ENCODE peak calls at places on chromosomes 1 and 21, in five cellular contexts. O is H1, K is transverse colon, J is fibroblast of the aortic adventitia, Q is heart left ventricle. P is an unnamed sample.

GRCh38 chr1:25531082-25531461 is 12.3 kb upstream of the LDLRAP1 start:
- DNase-seq in J (no peak), O (no peak), K (no peak), Q (no peak), P (no peak)

GRCh38 chr1:45490121-45490622 is 791 bp downstream of the TESK2 start:
- DNase-seq in K (no peak), Q (no peak), O (no peak), J (peak), P (no peak)

GRCh38 chr1:214317734-214318133 is 36.8 kb downstream of the SMYD2 start:
- DNase-seq in O (no peak), J (no peak), K (no peak), Q (no peak), P (no peak)

GRCh38 chr1:206115791-206116190 is 1.4 kb downstream of the AVPR1B start:
- DNase-seq in J (no peak), K (no peak), O (peak), Q (no peak), P (no peak)

GRCh38 chr1:234965128-234965527 is 163.5 kb downstream of the TOMM20 start:
- DNase-seq in Q (no peak), J (peak), O (no peak), K (no peak), P (no peak)

GRCh38 chr21:45129231-45129923 is 55.0 kb downstream of the ADARB1 start:
- DNase-seq in J (peak), K (no peak), Q (peak), O (no peak), P (peak)

GRCh38 chr1:57411262-57411661 is 12.6 kb downstream of the DAB1 start:
- DNase-seq in J (peak), K (no peak), Q (peak), O (no peak), P (peak)

GRCh38 chr1:14761754-14762153 is 163.3 kb downstream of the KAZN start:
- DNase-seq in K (no peak), Q (no peak), J (no peak), O (no peak), P (no peak)

GRCh38 chr1:247914941-247915662 is 5.0 kb upstream of the OR2T8 start:
- DNase-seq in J (no peak), O (no peak), K (no peak), Q (no peak), P (no peak)

GRCh38 chr1:244653439-244654283 is 735 bp downstream of the DESI2 start:
- DNase-seq in Q (peak), J (peak), K (peak), O (no peak), P (peak)

GRCh38 chr1:61079276-61079897 is 3.0 kb upstream of the NFIA start:
- DNase-seq in O (no peak), J (no peak), K (peak), Q (no peak), P (peak)

GRCh38 chr1:30310966-30311742 is 412.2 kb downstream of the MATN1 start:
- DNase-seq in K (no peak), Q (no peak), J (no peak), O (peak), P (no peak)

GRCh38 chr1:181113061-181113695 is 24.7 kb downstream of the IER5 start:
- DNase-seq in O (no peak), J (peak), K (no peak), Q (no peak), P (peak)

GRCh38 chr1:214003233-214003632 is 15.5 kb downstream of the PROX1 start:
- DNase-seq in Q (no peak), J (no peak), O (no peak), K (no peak), P (no peak)

GRCh38 chr1:41810446-41810845 is 108.3 kb downstream of the HIVEP3 start:
- DNase-seq in O (peak), Q (no peak), J (peak), K (no peak), P (peak)

GRCh38 chr21:34196996-34197395 is 123.6 kb downstream of the MRPS6 start:
- DNase-seq in J (no peak), K (no peak), Q (no peak), O (no peak), P (no peak)

GRCh38 chr1:10160173-10160572 is 50.2 kb upstream of the KIF1B start:
- DNase-seq in O (no peak), K (no peak), J (no peak), Q (no peak), P (no peak)
- H3K4me3 ChIP-seq in O (no peak), K (no peak), J (no peak), Q (no peak), P (no peak)

DNA sequence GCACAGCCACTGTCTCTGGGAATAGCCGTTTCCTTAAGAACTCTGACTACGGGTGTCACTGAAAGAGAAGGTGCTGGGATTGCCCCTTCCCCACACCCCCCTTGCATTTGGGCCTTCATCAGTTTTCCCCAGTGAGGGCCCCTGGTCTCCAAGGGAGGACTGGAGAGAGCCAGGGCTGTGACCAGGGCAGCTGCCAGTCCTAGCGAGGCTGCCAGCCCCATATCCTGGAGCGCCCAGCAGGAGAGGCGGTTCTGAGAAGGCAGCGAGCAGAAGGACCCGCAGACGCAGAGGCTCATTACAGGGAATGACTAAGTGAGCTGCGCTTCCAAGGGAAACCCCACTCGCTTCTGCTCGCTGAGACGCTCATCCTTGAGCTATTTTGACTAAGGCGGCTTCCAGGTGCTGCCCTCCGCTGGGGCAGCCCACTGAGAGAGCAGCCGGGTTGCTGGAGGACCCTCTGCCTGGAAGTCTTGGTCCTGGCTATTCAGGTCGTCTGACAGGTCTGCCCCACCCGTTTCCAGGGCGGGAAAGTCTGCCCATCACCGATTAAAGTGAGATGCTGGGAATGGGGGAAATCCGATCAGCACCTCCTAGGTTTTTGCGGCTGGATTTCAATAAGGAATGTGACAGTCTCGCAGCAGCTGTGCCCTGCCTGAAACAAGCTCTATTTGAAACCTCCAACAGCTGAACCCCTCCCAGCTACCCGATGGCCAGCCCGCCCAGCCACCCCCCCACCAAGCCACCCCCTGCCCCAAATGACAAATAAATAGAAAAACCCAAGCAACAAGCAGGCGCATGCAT is 2.9 kb downstream of the KCNN3 start:
- DNase-seq in O (no peak), J (peak), Q (peak), K (peak), P (peak)
- TF ChIP-seq CTCF in O (no peak), J (peak), Q (no peak), K (no peak), P (peak)

DNA sequence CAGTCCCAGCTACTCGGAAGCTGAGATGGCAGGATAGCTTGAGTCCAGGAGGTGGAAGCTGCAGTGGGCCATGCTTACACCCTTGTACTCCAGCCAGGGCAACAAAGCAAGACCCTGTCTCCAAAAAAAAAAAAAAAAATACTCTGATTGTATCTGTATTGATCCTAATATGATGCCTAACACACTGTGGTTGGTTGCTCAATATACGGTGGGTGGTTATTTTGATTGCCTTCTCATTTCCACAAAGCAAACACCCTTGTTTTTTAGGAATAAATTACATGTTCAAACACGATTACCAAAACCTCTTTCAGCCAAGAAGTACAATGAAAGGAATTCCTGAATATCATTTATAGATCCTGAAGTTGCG is 3.4 kb downstream of the EGLN1 start:
- DNase-seq in J (no peak), Q (no peak), K (no peak), O (no peak), P (peak)
- H3K4me3 ChIP-seq in J (peak), Q (peak), K (peak), O (no peak), P (peak)

GRCh38 chr1:170200665-170201397 is 55.1 kb downstream of the NTMT2 start:
- DNase-seq in O (no peak), Q (no peak), J (peak), K (no peak), P (no peak)
- TF ChIP-seq CTCF in O (no peak), Q (no peak), J (peak), K (no peak), P (no peak)

GRCh38 chr1:27616441-27616840 is 12.5 kb upstream of the AHDC1 start:
- DNase-seq in J (no peak), Q (no peak), O (no peak), K (no peak), P (no peak)

GRCh38 chr1:27614625-27615344 is 10.8 kb upstream of the AHDC1 start:
- DNase-seq in J (no peak), Q (no peak), K (no peak), O (peak), P (no peak)

GRCh38 chr1:27617420-27617819 is 13.5 kb upstream of the AHDC1 start:
- DNase-seq in K (no peak), O (no peak), J (no peak), Q (no peak), P (no peak)

GRCh38 chr1:27614048-27614624 is 10.2 kb upstream of the AHDC1 start:
- DNase-seq in O (no peak), Q (no peak), J (no peak), K (no peak), P (no peak)

DNA sequence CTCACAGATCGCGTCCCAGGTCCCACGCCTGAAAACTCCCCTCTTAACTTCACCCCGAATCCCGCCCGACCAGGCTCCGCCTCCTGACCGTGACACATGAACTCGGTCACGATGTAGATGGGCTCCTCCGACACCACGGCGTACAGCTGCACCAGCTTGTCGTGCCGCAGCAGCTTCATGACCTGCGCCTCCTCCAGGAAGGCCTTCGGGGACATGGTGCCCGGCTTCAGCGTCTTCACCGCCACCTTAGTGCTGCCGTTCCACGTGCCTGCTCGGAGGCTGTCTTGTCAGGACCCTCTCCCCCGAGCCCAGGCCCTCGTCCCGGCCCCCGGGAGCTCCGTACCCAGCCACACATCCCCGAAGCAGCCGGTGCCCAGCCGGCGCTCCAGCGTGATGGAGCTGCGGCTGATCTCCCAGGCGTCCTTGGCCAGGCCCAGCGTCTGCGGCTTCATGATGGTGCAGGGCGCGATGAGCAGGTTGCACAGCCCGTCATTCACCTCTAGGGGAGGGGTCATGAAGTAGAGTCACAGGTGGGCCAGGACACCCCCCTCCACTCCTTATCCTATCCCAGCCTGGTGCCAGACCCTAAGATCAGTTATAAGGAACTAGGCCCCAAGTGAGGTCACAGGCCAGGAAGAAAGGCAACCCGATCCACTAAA is 11.5 kb upstream of the AHDC1 start:
- DNase-seq in Q (no peak), O (no peak), J (no peak), K (no peak), P (no peak)
- H3K4me3 ChIP-seq in Q (no peak), O (peak), J (no peak), K (no peak), P (no peak)

GRCh38 chr1:100575406-100575805 is 37.5 kb downstream of the GPR88 start:
- DNase-seq in K (no peak), Q (no peak), O (no peak), J (no peak), P (no peak)
- TF ChIP-seq CTCF in K (no peak), Q (no peak), O (peak), J (no peak), P (no peak)